ENCODE peak calls at places on chromosomes 6 and 20, in ten cellular contexts. N is keratinocyte, V is MM.1S, Y is H9, W is mesendoderm, X is adipocyte, K is endodermal cell, U is IMR-90, T is GM23248, A is neuronal stem cell. J is an unnamed sample. For H3K27me3, the result is how much of the 10 kb centered on the place peaks cover.

GRCh38 chr6:42727084-42727601 is 4.7 kb upstream of the PRPH2 start:
- DNase-seq in N (no peak), V (no peak), Y (peak), W (no peak), X (no peak), K (no peak), U (peak), T (peak), A (no peak), J (peak)

GRCh38 chr6:33199687-33200233 is 705 bp downstream of the RXRB start:
- DNase-seq in N (no peak), V (peak), Y (peak), W (peak), X (no peak), K (peak), U (peak), T (peak), A (no peak), J (peak)

GRCh38 chr6:131177996-131178395 is 42.7 kb downstream of the AKAP7 start:
- DNase-seq in N (no peak), V (no peak), Y (no peak), W (no peak), X (no peak), K (no peak), U (no peak), T (no peak), A (no peak), J (no peak)

GRCh38 chr20:43844778-43845614 is 69.7 kb upstream of the TOX2 start:
- DNase-seq in N (peak), V (peak), Y (no peak), W (peak), X (peak), K (no peak), U (peak), T (peak), A (no peak), J (no peak)

GRCh38 chr6:12296255-12296573 is 6.1 kb downstream of the EDN1 start:
- DNase-seq in N (no peak), V (no peak), Y (no peak), W (peak), X (peak), K (no peak), U (peak), T (peak), A (no peak), J (peak)

GRCh38 chr6:105357147-105357546 is 45.7 kb downstream of the PREP start:
- DNase-seq in N (no peak), V (no peak), Y (no peak), W (no peak), X (no peak), K (no peak), U (no peak), T (no peak), A (no peak), J (no peak)

GRCh38 chr20:2751868-2752630 is 48.4 kb downstream of the CPXM1 start:
- DNase-seq in N (no peak), V (peak), Y (no peak), W (no peak), X (peak), K (no peak), U (no peak), T (peak), A (no peak), J (no peak)

GRCh38 chr6:96156425-96156824 is 140.7 kb downstream of the FUT9 start:
- DNase-seq in N (no peak), V (no peak), Y (no peak), W (no peak), X (no peak), K (no peak), U (no peak), T (no peak), A (no peak), J (no peak)

GRCh38 chr6:12148317-12148801 is 136.2 kb downstream of the HIVEP1 start:
- DNase-seq in N (no peak), V (no peak), Y (no peak), W (no peak), X (peak), K (no peak), U (peak), T (peak), A (no peak), J (no peak)

GRCh38 chr20:2140561-2140960 is 38.9 kb downstream of the STK35 start:
- DNase-seq in N (no peak), V (no peak), Y (no peak), W (no peak), X (peak), K (no peak), U (peak), T (peak), A (no peak), J (peak)

GRCh38 chr6:142753196-142753595 is 191.8 kb downstream of the HIVEP2 start:
- DNase-seq in N (no peak), V (no peak), Y (no peak), W (no peak), X (no peak), K (no peak), U (no peak), T (no peak), A (no peak), J (no peak)

GRCh38 chr20:11234181-11234969 is 560.6 kb upstream of the JAG1 start:
- DNase-seq in N (no peak), V (no peak), Y (no peak), W (no peak), X (no peak), K (no peak), U (peak), T (no peak), A (no peak), J (no peak)

GRCh38 chr6:29845405-29846006 is 17.9 kb downstream of the HLA-G start:
- DNase-seq in N (peak), V (no peak), Y (no peak), W (peak), X (no peak), K (no peak), U (no peak), T (no peak), A (no peak), J (peak)

GRCh38 chr6:37538107-37538506 is 38.4 kb upstream of the CCDC167 start:
- DNase-seq in N (no peak), V (no peak), Y (peak), W (peak), X (no peak), K (peak), U (no peak), T (peak), A (no peak), J (no peak)

GRCh38 chr6:106511274-106512047 is 117.8 kb downstream of the RTN4IP1 start:
- DNase-seq in N (no peak), V (no peak), Y (peak), W (peak), X (peak), K (peak), U (no peak), T (peak), A (peak), J (peak)

GRCh38 chr20:31682352-31682751 is 40.3 kb downstream of the BCL2L1 start:
- DNase-seq in N (no peak), V (no peak), Y (no peak), W (no peak), X (no peak), K (no peak), U (no peak), T (no peak), A (no peak), J (no peak)

GRCh38 chr20:37992802-37993538 is 40.3 kb downstream of the TTI1 start:
- DNase-seq in N (peak), V (peak), Y (no peak), W (peak), X (peak), K (no peak), U (peak), T (peak), A (no peak), J (peak)

GRCh38 chr20:9581509-9581908 is 67.1 kb downstream of the LAMP5 start:
- DNase-seq in N (no peak), V (no peak), Y (no peak), W (no peak), X (no peak), K (no peak), U (no peak), T (no peak), A (no peak), J (no peak)

GRCh38 chr6:45714795-45715507 is 300.7 kb downstream of the CLIC5 start:
- DNase-seq in N (no peak), V (peak), Y (peak), W (peak), X (peak), K (peak), U (peak), T (peak), A (peak), J (peak)

GRCh38 chr20:53298260-53298659 is 295.4 kb downstream of the ZNF217 start:
- DNase-seq in N (no peak), V (no peak), Y (no peak), W (no peak), X (no peak), K (no peak), U (no peak), T (no peak), A (no peak), J (no peak)

GRCh38 chr20:53298900-53299299 is 294.7 kb downstream of the ZNF217 start:
- DNase-seq in N (no peak), V (no peak), Y (no peak), W (no peak), X (no peak), K (no peak), U (no peak), T (peak), A (no peak), J (no peak)

GRCh38 chr20:53294804-53295203 is 298.8 kb downstream of the ZNF217 start:
- DNase-seq in N (no peak), V (no peak), Y (no peak), W (no peak), X (no peak), K (no peak), U (no peak), T (peak), A (no peak), J (no peak)

GRCh38 chr20:53297154-53297529 is 296.5 kb downstream of the ZNF217 start:
- DNase-seq in N (no peak), V (no peak), Y (no peak), W (no peak), X (no peak), K (no peak), U (no peak), T (no peak), A (no peak), J (no peak)

GRCh38 chr20:53296451-53297153 is 297.0 kb downstream of the ZNF217 start:
- DNase-seq in N (no peak), V (no peak), Y (no peak), W (no peak), X (no peak), K (no peak), U (no peak), T (no peak), A (no peak), J (no peak)
- H3K27me3 ChIP-seq in N (under half), V (under half), Y (under half), W (under half), X (under half), K (under half), U (under half), T (under half), A (under half), J (under half)

GRCh38 chr20:60808003-60808402 is 444.1 kb upstream of the CDH4 start:
- DNase-seq in N (no peak), V (no peak), Y (no peak), W (no peak), X (no peak), K (no peak), U (no peak), T (no peak), A (no peak), J (no peak)

GRCh38 chr20:60806824-60807223 is 445.2 kb upstream of the CDH4 start:
- DNase-seq in N (no peak), V (no peak), Y (no peak), W (no peak), X (no peak), K (no peak), U (no peak), T (no peak), A (no peak), J (no peak)

GRCh38 chr20:60804918-60805631 is 447.0 kb upstream of the CDH4 start:
- DNase-seq in N (no peak), V (peak), Y (peak), W (peak), X (no peak), K (peak), U (no peak), T (peak), A (no peak), J (no peak)

GRCh38 chr20:60803335-60804070 is 448.6 kb upstream of the CDH4 start:
- DNase-seq in N (no peak), V (no peak), Y (no peak), W (no peak), X (no peak), K (no peak), U (no peak), T (no peak), A (no peak), J (no peak)

DNA sequence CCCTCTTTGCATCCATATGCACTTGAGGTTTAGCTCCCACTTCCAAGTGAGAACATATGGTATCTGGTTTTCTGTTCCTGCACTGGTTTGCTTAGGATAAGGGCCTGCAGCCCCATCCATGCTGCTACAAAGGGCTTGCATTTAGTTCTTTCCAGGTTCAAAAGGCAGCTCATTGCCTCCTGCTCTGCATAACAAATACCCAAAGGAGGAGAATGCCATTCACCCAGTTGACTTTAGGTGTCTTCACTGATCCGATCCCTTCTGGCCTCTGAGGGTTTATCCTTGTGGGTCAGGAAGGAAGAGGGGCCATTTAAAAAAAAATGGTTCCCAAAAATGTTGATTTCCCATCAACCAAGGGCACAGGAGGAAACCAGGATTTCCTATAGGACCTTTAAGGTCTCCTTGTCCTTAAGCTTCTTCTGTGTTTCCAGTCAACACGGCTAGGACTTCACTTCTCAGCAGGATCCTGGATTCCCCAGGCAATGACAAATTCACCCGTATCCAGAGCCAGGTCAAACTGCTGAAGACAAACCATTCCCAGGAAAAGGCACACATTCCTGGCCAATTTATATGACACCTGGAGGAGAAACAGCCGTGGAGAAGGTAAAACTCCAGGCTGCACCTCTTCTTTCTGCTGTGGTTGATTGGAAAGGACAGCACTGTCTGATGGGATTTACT is 447.7 kb upstream of the CDH4 start:
- DNase-seq in N (no peak), V (no peak), Y (peak), W (peak), X (no peak), K (peak), U (no peak), T (no peak), A (no peak), J (no peak)
- H3K9ac ChIP-seq in N (no peak), V (no peak), Y (no peak), W (no peak), X (no peak), K (no peak), U (no peak), T (no peak), A (no peak), J (no peak)

DNA sequence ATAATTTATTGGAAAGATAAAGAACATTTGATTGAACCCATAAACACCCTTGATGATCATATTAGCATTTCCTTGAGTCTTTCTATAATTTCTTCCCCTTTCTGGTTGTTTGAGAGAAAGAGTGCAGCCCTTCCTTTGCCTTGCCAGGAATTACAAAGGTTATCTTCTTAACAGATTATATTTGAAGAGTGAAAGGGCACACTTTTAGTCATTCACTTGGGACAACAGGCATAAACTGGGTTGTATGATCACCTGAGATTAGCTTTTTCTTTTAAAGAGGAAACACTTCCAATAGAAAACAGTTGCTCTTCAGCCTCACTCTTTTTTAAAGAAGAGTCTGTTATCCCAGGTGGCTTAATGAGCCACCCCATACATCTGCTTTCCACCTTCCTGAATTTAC is 295.2 kb downstream of the PHF3 start:
- DNase-seq in N (no peak), V (no peak), Y (no peak), W (no peak), X (no peak), K (no peak), U (no peak), T (no peak), A (no peak), J (no peak)
- H3K27me3 ChIP-seq in N (under half), V (under half), Y (under half), W (under half), X (under half), K (under half), U (under half), T (under half), A (under half), J (under half)

DNA sequence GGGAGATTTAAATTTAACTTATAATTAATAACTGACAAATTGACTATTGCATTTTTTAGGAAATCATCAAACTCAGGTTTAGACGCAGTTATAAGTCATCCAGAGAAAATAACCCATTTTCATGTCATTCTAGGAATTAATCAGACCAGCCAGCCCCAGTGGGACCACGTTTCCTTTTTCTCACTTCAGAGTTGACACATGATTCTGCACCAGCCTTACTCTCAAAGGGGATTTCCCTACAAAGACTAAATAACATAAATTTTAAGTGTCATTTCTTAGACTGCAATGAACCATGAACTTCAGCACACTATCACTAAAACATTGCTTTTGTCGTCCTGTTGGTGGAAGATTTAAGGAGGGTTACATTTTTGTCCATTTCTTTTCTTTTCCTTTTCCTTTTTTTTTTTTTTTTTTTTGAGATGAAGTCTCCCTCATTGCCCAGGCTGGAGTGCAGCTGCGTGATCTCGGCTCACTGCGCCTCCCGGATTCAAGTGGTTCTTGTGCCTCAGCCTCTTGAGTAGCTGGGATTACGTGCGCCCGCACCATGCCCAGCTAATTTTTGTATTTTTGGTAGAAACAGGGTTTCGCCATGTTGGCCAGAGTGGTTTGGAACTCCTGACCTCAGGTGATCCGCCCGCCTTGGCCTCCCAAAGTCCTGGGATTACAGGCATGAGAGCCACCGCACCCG is 3.6 kb downstream of the IPCEF1 start:
- DNase-seq in N (no peak), V (no peak), Y (no peak), W (no peak), X (no peak), K (peak), U (no peak), T (no peak), A (no peak), J (no peak)
- H3K9ac ChIP-seq in N (no peak), V (no peak), Y (no peak), W (no peak), X (no peak), K (no peak), U (no peak), T (no peak), A (no peak), J (no peak)

GRCh38 chr20:61929971-61930666 is 135.6 kb downstream of the TAF4 start:
- DNase-seq in N (no peak), V (no peak), Y (no peak), W (peak), X (no peak), K (no peak), U (no peak), T (no peak), A (no peak), J (no peak)

GRCh38 chr20:61932711-61933480 is 132.8 kb downstream of the TAF4 start:
- DNase-seq in N (no peak), V (no peak), Y (no peak), W (no peak), X (no peak), K (peak), U (no peak), T (no peak), A (no peak), J (no peak)

GRCh38 chr20:61930776-61931475 is 134.8 kb downstream of the TAF4 start:
- DNase-seq in N (no peak), V (no peak), Y (no peak), W (no peak), X (no peak), K (no peak), U (no peak), T (no peak), A (no peak), J (no peak)

GRCh38 chr20:61932199-61932592 is 133.5 kb downstream of the TAF4 start:
- DNase-seq in N (no peak), V (no peak), Y (no peak), W (no peak), X (no peak), K (no peak), U (no peak), T (no peak), A (no peak), J (no peak)

DNA sequence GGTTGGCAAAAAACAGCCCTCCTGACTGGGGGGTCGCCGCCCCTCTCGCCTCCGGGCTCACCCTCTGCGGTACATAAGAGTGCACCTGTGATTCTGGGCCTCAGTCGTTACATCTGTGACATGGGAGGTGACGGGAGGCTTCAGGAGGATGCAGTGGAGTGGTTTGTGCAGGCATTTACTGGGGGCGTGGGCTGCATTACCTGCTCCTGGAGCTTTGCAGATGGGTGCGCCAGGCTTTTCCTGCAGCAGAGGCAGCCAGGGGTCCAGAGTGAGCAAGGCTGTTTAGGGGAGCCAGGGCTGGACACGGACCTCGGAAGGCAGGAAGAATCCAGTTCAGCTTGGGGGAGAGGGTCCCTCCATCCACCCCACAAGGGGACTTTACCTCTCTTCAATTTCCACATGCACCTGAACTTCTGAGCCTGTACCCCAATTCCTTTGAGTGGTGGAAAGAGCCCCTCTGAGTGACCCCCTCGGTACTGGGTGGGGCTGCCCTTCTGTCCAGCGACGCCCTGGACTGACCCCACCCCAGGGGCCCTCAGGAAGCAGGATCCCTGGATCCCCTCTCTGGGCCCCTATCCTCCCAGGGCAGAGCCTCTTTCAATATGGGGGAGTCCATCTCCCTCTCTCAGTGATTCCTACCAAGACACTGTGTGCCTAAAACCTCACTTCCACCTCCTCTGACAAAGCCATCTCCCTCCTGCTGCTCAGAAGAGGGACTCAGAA is 134.0 kb downstream of the TAF4 start:
- DNase-seq in N (no peak), V (no peak), Y (no peak), W (no peak), X (no peak), K (no peak), U (no peak), T (no peak), A (no peak), J (no peak)
- H3K27me3 ChIP-seq in N (under half), V (half or more), Y (under half), W (under half), X (under half), K (under half), U (under half), T (under half), A (under half), J (under half)

J was measured in colonic mucosa.